ENCODE peak calls at places on chromosomes 1 and 21, in ten cellular contexts. R is PC-3; E is activated CD4-positive, CD25-positive, alpha-beta regulatory T cell treated with anti-CD3 and anti-CD28 coated beads, Interleukin-2, amount 50 U/mL, for 72 hours; N is BE2C; M is midbrain; L is EH; S is activated naive CD4-positive, alpha-beta T cell; W is non-pigmented ciliary epithelial cell; O is neural crest cell; H is tibial nerve. A is an unnamed sample.
A peak's percentile ranks its signal among the peaks of the same experiment; 100 is the strongest.

GRCh38 chr1:19340387-19340937 is 28.3 kb downstream of the SLC66A1 start:
- DNase-seq in R (no peak), E (no peak), N (no peak), M (no peak), L (no peak), S (no peak), W (no peak), O (no peak), H (no peak), A (no peak)

GRCh38 chr21:39003982-39004775 is 179.1 kb downstream of the PSMG1 start:
- DNase-seq in R (no peak), E (no peak), N (no peak), M (no peak), L (peak; percentile 74), S (no peak), W (no peak), O (no peak), H (no peak), A (no peak)

GRCh38 chr1:198462365-198463025 is 78.0 kb downstream of the ATP6V1G3 start:
- DNase-seq in R (peak; percentile 80), E (no peak), N (no peak), M (no peak), L (peak; percentile 75), S (no peak), W (no peak), O (no peak), H (no peak), A (peak; percentile 42)

GRCh38 chr1:53281180-53281579 is 42.9 kb upstream of the MAGOH start:
- DNase-seq in R (no peak), E (no peak), N (no peak), M (no peak), L (no peak), S (no peak), W (no peak), O (no peak), H (no peak), A (no peak)

GRCh38 chr1:13543927-13544556 is 30.2 kb upstream of the LRRC38 start:
- DNase-seq in R (peak; percentile 58), E (no peak), N (no peak), M (peak; percentile 75), L (no peak), S (no peak), W (no peak), O (peak; percentile 47), H (no peak), A (peak; percentile 34)

GRCh38 chr1:79133703-79134258 is 127.3 kb upstream of the ADGRL4 start:
- DNase-seq in R (no peak), E (no peak), N (no peak), M (no peak), L (no peak), S (no peak), W (no peak), O (no peak), H (no peak), A (no peak)

GRCh38 chr1:108704501-108704900 is 8.2 kb upstream of the FNDC7 start:
- DNase-seq in R (peak; percentile 78), E (no peak), N (no peak), M (no peak), L (peak; percentile 86), S (no peak), W (no peak), O (no peak), H (no peak), A (peak; percentile 60)

GRCh38 chr1:228073870-228074545 is 8.5 kb upstream of the ARF1 start:
- DNase-seq in R (no peak), E (no peak), N (peak; percentile 61), M (no peak), L (peak; percentile 46), S (no peak), W (no peak), O (no peak), H (no peak), A (no peak)

GRCh38 chr1:200034821-200035396 is 7.4 kb downstream of the NR5A2 start:
- DNase-seq in R (no peak), E (no peak), N (no peak), M (no peak), L (no peak), S (no peak), W (no peak), O (no peak), H (no peak), A (no peak)

GRCh38 chr1:42937141-42937696 is 21.4 kb downstream of the SLC2A1 start:
- DNase-seq in R (peak; percentile 92), E (no peak), N (no peak), M (no peak), L (peak; percentile 74), S (no peak), W (no peak), O (no peak), H (no peak), A (no peak)

GRCh38 chr1:93028542-93028941 is 50.5 kb upstream of the MTF2 start:
- DNase-seq in R (no peak), E (no peak), N (no peak), M (no peak), L (no peak), S (no peak), W (no peak), O (no peak), H (no peak), A (no peak)

GRCh38 chr1:28716336-28716735 is 20.4 kb upstream of the YTHDF2 start:
- DNase-seq in R (no peak), E (no peak), N (no peak), M (no peak), L (no peak), S (no peak), W (no peak), O (no peak), H (no peak), A (no peak)

GRCh38 chr1:87980494-87980893 is 651.8 kb downstream of the LMO4 start:
- DNase-seq in R (no peak), E (no peak), N (no peak), M (no peak), L (no peak), S (no peak), W (no peak), O (no peak), H (no peak), A (no peak)

GRCh38 chr21:41612674-41613250 is 104.8 kb upstream of the TMPRSS2 start:
- DNase-seq in R (peak; percentile 93), E (no peak), N (peak; percentile 52), M (peak; percentile 63), L (peak; percentile 100), S (no peak), W (peak; percentile 28), O (peak; percentile 72), H (peak; percentile 64), A (peak; percentile 69)

GRCh38 chr21:34617753-34618339 is 2.9 kb upstream of the RCAN1 start:
- DNase-seq in R (no peak), E (no peak), N (no peak), M (no peak), L (no peak), S (no peak), W (no peak), O (no peak), H (no peak), A (no peak)

GRCh38 chr1:58818075-58818474 is 34.2 kb upstream of the JUN start:
- DNase-seq in R (peak; percentile 94), E (no peak), N (no peak), M (no peak), L (peak; percentile 94), S (no peak), W (peak; percentile 85), O (no peak), H (no peak), A (peak; percentile 92)

GRCh38 chr21:15289896-15290841 is 225.4 kb upstream of the NRIP1 start:
- DNase-seq in R (no peak), E (no peak), N (peak; percentile 95), M (no peak), L (peak; percentile 6), S (no peak), W (no peak), O (peak; percentile 46), H (no peak), A (no peak)

GRCh38 chr1:31617917-31618746 is 643 bp downstream of the HCRTR1 start:
- DNase-seq in R (peak; percentile 54), E (peak; percentile 48), N (peak; percentile 62), M (no peak), L (peak; percentile 42), S (no peak), W (no peak), O (peak; percentile 75), H (no peak), A (no peak)

GRCh38 chr1:152347116-152347728 is 12.6 kb downstream of the FLG2 start:
- DNase-seq in R (peak; percentile 91), E (no peak), N (peak; percentile 51), M (peak; percentile 52), L (peak; percentile 64), S (peak; percentile 3), W (peak; percentile 10), O (peak; percentile 3), H (no peak), A (peak; percentile 57)

GRCh38 chr21:31213787-31214186 is 130.3 kb downstream of the TIAM1 start:
- DNase-seq in R (peak; percentile 46), E (no peak), N (no peak), M (no peak), L (peak; percentile 9), S (no peak), W (no peak), O (no peak), H (no peak), A (no peak)

GRCh38 chr1:119222271-119222670 is 81.8 kb upstream of the WARS2 start:
- DNase-seq in R (no peak), E (no peak), N (no peak), M (no peak), L (no peak), S (no peak), W (no peak), O (no peak), H (no peak), A (no peak)

GRCh38 chr1:116674761-116675160 is 7.2 kb upstream of the IGSF3 start:
- DNase-seq in R (peak; percentile 85), E (no peak), N (no peak), M (no peak), L (no peak), S (no peak), W (no peak), O (no peak), H (no peak), A (no peak)

GRCh38 chr1:41631154-41631553 is 146.7 kb upstream of the EDN2 start:
- DNase-seq in R (no peak), E (no peak), N (no peak), M (no peak), L (no peak), S (no peak), W (no peak), O (no peak), H (no peak), A (no peak)